ENCODE peak calls at places on chromosomes 2 and 18, in eight cellular contexts. G, W, O, P, Y, A, R and K are unnamed samples.

GRCh38 chr2:57881998-57882884 is 164.4 kb upstream of the VRK2 start:
- DNase-seq in G (no peak), W (no peak), O (no peak), P (peak), Y (no peak), A (no peak), R (no peak), K (no peak)

GRCh38 chr2:55885129-55885943 is 38.2 kb downstream of the EFEMP1 start:
- DNase-seq in G (no peak), W (no peak), O (no peak), P (no peak), Y (no peak), A (no peak), R (peak), K (no peak)

GRCh38 chr2:238430781-238431180 is 4.1 kb downstream of the ASB1 start:
- DNase-seq in G (no peak), W (no peak), O (no peak), P (no peak), Y (no peak), A (no peak), R (no peak), K (no peak)

GRCh38 chr2:120252207-120253020 is at the start of gene RALB:
- DNase-seq in G (peak), W (peak), O (peak), P (peak), Y (peak), A (peak), R (peak), K (peak)

GRCh38 chr2:238652053-238652770 is 195.7 kb upstream of the TWIST2 start:
- DNase-seq in G (peak), W (no peak), O (no peak), P (no peak), Y (no peak), A (no peak), R (no peak), K (no peak)

GRCh38 chr2:46029332-46029811 is 267.8 kb upstream of the EPAS1 start:
- DNase-seq in G (peak), W (no peak), O (no peak), P (no peak), Y (no peak), A (no peak), R (no peak), K (no peak)

GRCh38 chr2:128440087-128440665 is 121.5 kb upstream of the HS6ST1 start:
- DNase-seq in G (peak), W (no peak), O (no peak), P (no peak), Y (peak), A (no peak), R (no peak), K (no peak)

GRCh38 chr2:43157506-43158232 is 68.7 kb downstream of the ZFP36L2 start:
- DNase-seq in G (no peak), W (no peak), O (no peak), P (no peak), Y (no peak), A (no peak), R (no peak), K (no peak)

GRCh38 chr2:38122344-38122743 is 46.4 kb upstream of the CYP1B1 start:
- DNase-seq in G (no peak), W (no peak), O (no peak), P (no peak), Y (no peak), A (no peak), R (no peak), K (no peak)

GRCh38 chr2:127576433-127577207 is 41.1 kb downstream of the MYO7B start:
- DNase-seq in G (peak), W (peak), O (peak), P (no peak), Y (no peak), A (peak), R (peak), K (no peak)

GRCh38 chr2:222057249-222058073 is 241.3 kb downstream of the PAX3 start:
- DNase-seq in G (no peak), W (no peak), O (no peak), P (no peak), Y (no peak), A (peak), R (no peak), K (no peak)

GRCh38 chr2:180474716-180475115 is 467.6 kb upstream of the CWC22 start:
- DNase-seq in G (no peak), W (no peak), O (no peak), P (no peak), Y (no peak), A (no peak), R (no peak), K (no peak)

GRCh38 chr2:99201959-99202678 is 21.1 kb downstream of the MRPL30 start:
- DNase-seq in G (no peak), W (no peak), O (no peak), P (no peak), Y (no peak), A (no peak), R (no peak), K (no peak)

GRCh38 chr2:95351080-95351915 is 51.2 kb upstream of the FAHD2A start:
- DNase-seq in G (no peak), W (no peak), O (peak), P (no peak), Y (peak), A (no peak), R (no peak), K (no peak)

GRCh38 chr18:48962252-48962856 is 11.6 kb upstream of the SMAD7 start:
- DNase-seq in G (peak), W (no peak), O (no peak), P (no peak), Y (no peak), A (no peak), R (no peak), K (no peak)

GRCh38 chr2:165640232-165640923 is 153.7 kb downstream of the GALNT3 start:
- DNase-seq in G (no peak), W (no peak), O (no peak), P (no peak), Y (no peak), A (peak), R (no peak), K (no peak)

GRCh38 chr2:154570501-154570900 is 128.0 kb upstream of the KCNJ3 start:
- DNase-seq in G (peak), W (no peak), O (no peak), P (no peak), Y (no peak), A (no peak), R (no peak), K (no peak)

DNA sequence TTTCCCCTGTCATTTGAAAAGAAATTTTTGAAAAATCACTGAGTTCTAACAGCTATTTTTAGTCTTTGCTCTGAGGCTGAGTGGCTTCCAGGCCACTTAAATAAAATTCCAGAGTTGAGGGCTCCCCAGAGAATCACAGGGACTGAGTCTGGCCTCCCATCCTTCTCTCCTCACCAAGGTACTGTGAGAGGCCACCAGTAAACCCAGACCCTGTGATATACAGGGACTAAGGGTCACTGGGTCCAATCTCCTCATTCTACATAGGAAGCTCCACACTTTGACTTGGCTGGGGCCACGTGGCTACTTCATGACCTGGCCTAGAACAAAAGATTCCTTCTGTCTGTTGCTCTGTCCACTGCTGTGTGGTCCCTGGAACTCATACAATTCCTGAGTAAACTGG is 123.2 kb upstream of the CDCA7 start:
- DNase-seq in G (no peak), W (no peak), O (no peak), P (no peak), Y (no peak), A (peak), R (no peak), K (no peak)
- H3K27ac ChIP-seq in G (no peak), W (no peak), O (no peak), P (no peak), Y (peak), A (peak), R (no peak), K (no peak)

GRCh38 chr18:58590231-58590630 is 38.7 kb downstream of the ALPK2 start:
- DNase-seq in G (peak), W (peak), O (peak), P (no peak), Y (no peak), A (peak), R (peak), K (no peak)
- H3K4me3 ChIP-seq in G (no peak), W (no peak), O (no peak), P (no peak), Y (no peak), A (no peak), R (no peak), K (no peak)

DNA sequence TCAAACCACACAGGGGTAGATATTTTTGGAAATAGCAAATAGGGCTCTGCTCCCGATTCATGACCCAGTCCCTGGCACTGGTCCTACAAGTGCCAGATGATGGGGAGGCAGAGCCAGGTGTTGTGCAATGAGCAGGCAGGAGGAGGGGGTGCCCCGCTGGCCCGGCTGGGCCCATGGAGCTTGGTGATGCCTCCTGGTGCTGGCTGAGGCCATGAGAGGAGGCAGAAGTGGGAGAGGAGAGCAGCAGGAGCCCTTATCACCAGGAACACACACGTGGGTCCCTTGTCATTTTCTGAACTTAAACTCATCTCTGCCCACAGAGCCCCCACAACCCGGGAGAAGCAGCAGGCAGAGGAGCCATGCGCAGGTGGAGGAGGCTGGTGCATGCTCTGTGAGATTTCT is 90.5 kb upstream of the MAPK4 start:
- DNase-seq in G (no peak), W (peak), O (no peak), P (no peak), Y (no peak), A (no peak), R (no peak), K (no peak)
- H3K27ac ChIP-seq in G (no peak), W (no peak), O (no peak), P (no peak), Y (no peak), A (no peak), R (no peak), K (no peak)

DNA sequence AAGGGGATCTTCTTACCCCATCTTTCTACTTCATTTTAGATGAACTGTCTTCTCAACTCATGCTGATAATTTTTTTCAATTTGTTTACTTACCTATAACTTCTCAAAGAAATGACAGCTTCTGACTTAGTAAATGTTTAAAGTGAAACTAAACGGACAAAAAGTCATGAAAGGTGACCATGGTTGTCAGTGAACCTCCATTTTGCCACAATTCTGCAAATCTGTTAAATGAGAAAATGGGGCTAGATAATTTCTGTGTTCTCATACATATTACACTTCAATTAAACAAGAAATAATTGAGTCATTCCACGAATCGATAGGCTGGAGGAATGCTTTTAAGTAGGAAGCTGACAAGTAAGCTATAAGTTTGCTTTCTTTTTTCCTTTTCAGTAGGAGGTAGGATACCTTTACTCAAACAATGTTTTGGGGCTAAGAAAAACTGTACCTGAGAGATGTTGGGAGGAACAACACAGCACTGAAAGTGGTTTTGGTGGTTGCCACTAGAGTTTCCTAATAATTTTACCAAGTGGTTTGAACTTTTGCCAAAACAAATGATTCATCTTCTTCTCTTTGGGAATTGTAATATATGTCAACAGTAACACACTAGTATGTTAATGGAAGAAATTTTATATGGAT is 17.1 kb downstream of the DYNAP start:
- DNase-seq in G (no peak), W (no peak), O (no peak), P (no peak), Y (no peak), A (no peak), R (no peak), K (no peak)
- H3K4me3 ChIP-seq in G (no peak), W (no peak), O (no peak), P (peak), Y (peak), A (no peak), R (no peak), K (no peak)

DNA sequence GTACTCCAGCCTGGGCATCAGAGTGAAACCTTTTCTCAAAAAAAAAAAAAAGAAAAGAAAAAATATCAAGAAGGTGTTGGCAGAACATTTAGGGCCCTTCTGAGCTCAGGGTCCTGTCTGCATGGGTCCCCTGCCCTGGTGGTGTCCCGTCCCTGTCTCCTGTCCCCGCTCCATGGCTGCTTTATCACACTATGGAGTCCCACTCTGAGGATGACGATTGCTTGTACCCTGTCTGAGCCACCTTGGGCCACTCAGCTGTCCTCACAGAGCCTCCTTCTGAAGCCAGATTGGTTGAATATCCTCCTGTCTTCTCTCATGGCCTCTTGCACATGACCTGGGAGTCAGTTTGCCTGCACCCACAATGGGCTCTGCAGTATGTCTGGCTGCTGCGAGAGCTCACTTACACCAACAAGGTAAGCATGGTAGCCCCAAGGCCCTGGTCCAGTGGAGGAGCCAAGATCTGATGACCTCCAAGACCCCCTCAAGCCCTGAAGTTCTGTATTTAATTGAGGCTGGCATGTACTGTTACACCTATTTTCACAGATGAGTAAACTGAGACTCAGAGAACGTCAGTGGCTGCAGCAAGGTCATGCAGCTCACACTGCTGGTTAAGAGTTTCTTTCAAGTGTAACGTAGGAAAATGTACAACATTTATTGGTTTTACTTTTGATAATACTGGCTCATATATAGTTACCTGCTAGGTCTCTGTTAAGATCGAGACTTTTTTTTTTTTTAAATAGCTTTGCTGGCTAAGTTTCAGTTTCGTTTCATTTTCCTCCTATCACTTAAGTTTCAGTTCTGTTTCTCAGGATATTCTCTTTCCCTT is 16.9 kb upstream of the ZCCHC2 start:
- DNase-seq in G (no peak), W (no peak), O (no peak), P (no peak), Y (no peak), A (no peak), R (no peak), K (peak)
- H3K27ac ChIP-seq in G (no peak), W (peak), O (peak), P (peak), Y (peak), A (no peak), R (no peak), K (peak)

GRCh38 chr2:197240713-197241050 is 69.9 kb downstream of the ANKRD44 start:
- DNase-seq in G (no peak), W (no peak), O (no peak), P (no peak), Y (no peak), A (no peak), R (no peak), K (no peak)
- H3K4me3 ChIP-seq in G (no peak), W (no peak), O (no peak), P (no peak), Y (no peak), A (no peak), R (no peak), K (peak)

DNA sequence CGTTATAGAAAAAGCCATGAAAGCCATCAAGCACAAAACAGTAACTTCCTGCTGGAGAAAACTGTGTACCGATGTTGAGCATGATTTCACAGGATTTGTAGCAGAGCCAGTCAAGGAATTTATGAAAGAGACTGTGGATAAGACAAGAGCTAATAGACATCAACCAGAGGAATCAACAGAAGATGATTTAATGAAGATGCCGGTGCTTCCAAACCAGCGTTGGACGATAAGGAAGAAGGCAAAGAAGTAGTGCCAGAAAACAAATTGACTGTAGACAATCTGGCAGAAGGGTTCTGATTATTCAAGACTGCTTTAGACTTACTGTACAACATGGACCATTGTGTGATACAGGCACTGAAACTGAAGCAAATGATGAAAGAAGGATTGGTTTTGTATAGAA is 49.5 kb upstream of the GAREM2 start:
- DNase-seq in G (no peak), W (no peak), O (no peak), P (no peak), Y (no peak), A (no peak), R (no peak), K (no peak)
- H3K27ac ChIP-seq in G (no peak), W (no peak), O (no peak), P (no peak), Y (no peak), A (no peak), R (no peak), K (no peak)

GRCh38 chr2:67854103-67854502 is 208.7 kb downstream of the C1D start:
- DNase-seq in G (no peak), W (no peak), O (no peak), P (no peak), Y (no peak), A (no peak), R (no peak), K (no peak)

GRCh38 chr2:67856866-67857265 is 205.9 kb downstream of the C1D start:
- DNase-seq in G (no peak), W (no peak), O (no peak), P (no peak), Y (no peak), A (no peak), R (no peak), K (no peak)

GRCh38 chr2:67848551-67848950 is 214.3 kb downstream of the C1D start:
- DNase-seq in G (no peak), W (no peak), O (no peak), P (no peak), Y (no peak), A (no peak), R (no peak), K (no peak)

GRCh38 chr2:67854798-67855197 is 208.0 kb downstream of the C1D start:
- DNase-seq in G (peak), W (no peak), O (no peak), P (no peak), Y (no peak), A (no peak), R (no peak), K (no peak)

GRCh38 chr2:67851946-67852345 is 210.9 kb downstream of the C1D start:
- DNase-seq in G (no peak), W (no peak), O (no peak), P (no peak), Y (no peak), A (no peak), R (no peak), K (no peak)
- H3K4me3 ChIP-seq in G (no peak), W (no peak), O (no peak), P (no peak), Y (no peak), A (no peak), R (no peak), K (no peak)

DNA sequence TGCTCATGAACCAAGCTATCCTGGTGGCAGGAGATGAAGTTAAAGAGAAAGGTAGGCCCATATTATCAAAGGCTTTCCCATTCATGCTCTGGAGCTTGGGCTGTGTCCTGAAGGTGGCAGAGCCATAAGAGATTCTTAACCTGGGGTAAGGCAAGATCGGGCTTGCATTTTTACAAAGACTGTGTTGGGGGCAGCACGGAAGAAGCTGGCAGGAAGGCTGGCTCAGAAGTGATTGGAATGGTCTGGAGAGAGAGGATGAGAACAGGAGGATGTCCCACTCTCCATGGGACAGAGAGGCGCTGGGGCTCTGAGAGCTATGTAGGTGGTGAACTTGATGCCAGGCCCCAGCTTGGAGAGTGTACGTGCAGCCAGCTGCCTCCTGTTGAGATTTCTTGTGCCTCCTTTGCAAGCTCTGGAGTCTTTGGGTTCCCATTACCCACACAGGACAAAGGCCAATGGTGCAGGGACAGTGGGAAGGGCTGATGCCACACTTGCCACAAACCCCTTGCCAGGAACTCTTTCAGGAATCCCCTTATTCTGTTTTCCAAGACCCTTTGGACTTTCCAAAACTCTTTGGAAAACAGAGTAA is 40.6 kb upstream of the FZD5 start:
- DNase-seq in G (peak), W (no peak), O (no peak), P (no peak), Y (no peak), A (no peak), R (no peak), K (no peak)
- H3K27ac ChIP-seq in G (no peak), W (no peak), O (no peak), P (peak), Y (peak), A (no peak), R (no peak), K (no peak)